ENCODE peak calls at places on chromosome 12, in five cellular contexts. One of them, this sample, is unnamed.

GRCh38 chr12:81627336-81628189 is 131.6 kb downstream of the PPFIA2 start:
- DNase-seq in ELR: peak
- DNase-seq in hepatocyte: peak
- DNase-seq in omental fat pad: no peak
- DNase-seq in stimulated activated naive CD4-positive, alpha-beta T cell treated with Interleukin-2 at 50 U/mL for 16 hours: no peak
- DNase-seq in this sample: peak

GRCh38 chr12:124150176-124150575 is 144.7 kb upstream of the RFLNA start:
- DNase-seq in ELR: no peak
- DNase-seq in omental fat pad: no peak
- DNase-seq in hepatocyte: no peak
- DNase-seq in stimulated activated naive CD4-positive, alpha-beta T cell treated with Interleukin-2 at 50 U/mL for 16 hours: no peak
- DNase-seq in this sample: no peak

GRCh38 chr12:42094277-42094676 is 50.4 kb downstream of the GXYLT1 start:
- DNase-seq in stimulated activated naive CD4-positive, alpha-beta T cell treated with Interleukin-2 at 50 U/mL for 16 hours: no peak
- DNase-seq in hepatocyte: peak
- DNase-seq in ELR: peak
- DNase-seq in omental fat pad: no peak
- DNase-seq in this sample: no peak

GRCh38 chr12:106125351-106126085 is 13.2 kb downstream of the NUAK1 start:
- DNase-seq in ELR: no peak
- DNase-seq in hepatocyte: no peak
- DNase-seq in stimulated activated naive CD4-positive, alpha-beta T cell treated with Interleukin-2 at 50 U/mL for 16 hours: no peak
- DNase-seq in omental fat pad: no peak
- DNase-seq in this sample: no peak

GRCh38 chr12:122527478-122527944 is 462 bp downstream of the KNTC1 start:
- DNase-seq in hepatocyte: peak
- DNase-seq in ELR: peak
- DNase-seq in omental fat pad: no peak
- DNase-seq in stimulated activated naive CD4-positive, alpha-beta T cell treated with Interleukin-2 at 50 U/mL for 16 hours: peak
- DNase-seq in this sample: no peak

GRCh38 chr12:64992641-64993040 is 128.5 kb downstream of the WIF1 start:
- DNase-seq in ELR: no peak
- DNase-seq in hepatocyte: no peak
- DNase-seq in omental fat pad: no peak
- DNase-seq in stimulated activated naive CD4-positive, alpha-beta T cell treated with Interleukin-2 at 50 U/mL for 16 hours: no peak
- DNase-seq in this sample: no peak

GRCh38 chr12:83318386-83318971 is 631.8 kb downstream of the TMTC2 start:
- DNase-seq in omental fat pad: no peak
- DNase-seq in stimulated activated naive CD4-positive, alpha-beta T cell treated with Interleukin-2 at 50 U/mL for 16 hours: no peak
- DNase-seq in hepatocyte: no peak
- DNase-seq in ELR: no peak
- DNase-seq in this sample: no peak

GRCh38 chr12:12178545-12178944 is 88.3 kb downstream of the LRP6 start:
- DNase-seq in hepatocyte: no peak
- DNase-seq in stimulated activated naive CD4-positive, alpha-beta T cell treated with Interleukin-2 at 50 U/mL for 16 hours: no peak
- DNase-seq in omental fat pad: no peak
- DNase-seq in ELR: no peak
- DNase-seq in this sample: no peak

GRCh38 chr12:114314974-114315720 is 90.8 kb downstream of the TBX5 start:
- DNase-seq in stimulated activated naive CD4-positive, alpha-beta T cell treated with Interleukin-2 at 50 U/mL for 16 hours: no peak
- DNase-seq in omental fat pad: no peak
- DNase-seq in ELR: no peak
- DNase-seq in hepatocyte: no peak
- DNase-seq in this sample: no peak

GRCh38 chr12:61754214-61754613 is 506.0 kb upstream of the USP15 start:
- DNase-seq in stimulated activated naive CD4-positive, alpha-beta T cell treated with Interleukin-2 at 50 U/mL for 16 hours: no peak
- DNase-seq in hepatocyte: no peak
- DNase-seq in ELR: no peak
- DNase-seq in omental fat pad: no peak
- DNase-seq in this sample: no peak

GRCh38 chr12:91871751-91872150 is 273.9 kb downstream of the BTG1 start:
- DNase-seq in stimulated activated naive CD4-positive, alpha-beta T cell treated with Interleukin-2 at 50 U/mL for 16 hours: no peak
- DNase-seq in ELR: no peak
- DNase-seq in hepatocyte: no peak
- DNase-seq in omental fat pad: no peak
- DNase-seq in this sample: no peak

GRCh38 chr12:125889742-125890141 is 824.5 kb downstream of the AACS start:
- DNase-seq in hepatocyte: no peak
- DNase-seq in omental fat pad: no peak
- DNase-seq in ELR: no peak
- DNase-seq in stimulated activated naive CD4-positive, alpha-beta T cell treated with Interleukin-2 at 50 U/mL for 16 hours: no peak
- DNase-seq in this sample: no peak

GRCh38 chr12:52767020-52767379 is 10.1 kb downstream of the KRT76 start:
- DNase-seq in hepatocyte: no peak
- DNase-seq in ELR: no peak
- DNase-seq in omental fat pad: no peak
- DNase-seq in stimulated activated naive CD4-positive, alpha-beta T cell treated with Interleukin-2 at 50 U/mL for 16 hours: no peak
- DNase-seq in this sample: no peak

GRCh38 chr12:124379938-124380754 is 85.3 kb downstream of the RFLNA start:
- DNase-seq in stimulated activated naive CD4-positive, alpha-beta T cell treated with Interleukin-2 at 50 U/mL for 16 hours: no peak
- DNase-seq in hepatocyte: peak
- DNase-seq in omental fat pad: no peak
- DNase-seq in ELR: peak
- DNase-seq in this sample: no peak

GRCh38 chr12:2672863-2673262 is 121.9 kb upstream of the FKBP4 start:
- DNase-seq in ELR: no peak
- DNase-seq in omental fat pad: no peak
- DNase-seq in hepatocyte: no peak
- DNase-seq in stimulated activated naive CD4-positive, alpha-beta T cell treated with Interleukin-2 at 50 U/mL for 16 hours: no peak
- DNase-seq in this sample: no peak